ENCODE peak calls at places on chromosomes 1 and 21, in five cellular contexts. A is upper lobe of left lung, P is K562, C is HepG2, U is GM12878. Y is an unnamed sample. For H3K4me1 and H3K36me3, the result is how much of the 10 kb centered on the place peaks cover.

GRCh38 chr1:116574581-116575291 is 3.9 kb upstream of the CD58 start:
- ATAC-seq in A (no peak), C (no peak), P (peak), U (no peak), Y (no peak)

GRCh38 chr1:110672753-110673108 is 2.0 kb downstream of the KCNA3 start:
- ATAC-seq in P (no peak), A (no peak), C (no peak), U (peak), Y (no peak)

GRCh38 chr1:48123647-48124046 is 98.9 kb upstream of the SLC5A9 start:
- ATAC-seq in P (no peak), A (no peak), C (no peak), U (no peak), Y (no peak)

GRCh38 chr1:225467193-225468020 is 39.6 kb upstream of the LBR start:
- ATAC-seq in A (peak), C (no peak), U (peak), P (peak), Y (peak)

GRCh38 chr1:179599623-179600249 is 8.1 kb downstream of the TDRD5 start:
- ATAC-seq in A (no peak), U (peak), C (peak), P (peak), Y (no peak)

GRCh38 chr1:185420588-185421081 is 103.6 kb upstream of the IVNS1ABP start:
- ATAC-seq in U (no peak), C (no peak), P (no peak), A (peak), Y (no peak)

GRCh38 chr21:35086357-35086756 is 37.3 kb upstream of the RUNX1 start:
- ATAC-seq in P (no peak), U (no peak), C (no peak), A (no peak), Y (no peak)

GRCh38 chr1:11602424-11602823 is 51.8 kb downstream of the FBXO2 start:
- ATAC-seq in P (no peak), U (no peak), C (no peak), A (no peak), Y (no peak)

GRCh38 chr1:30788580-30789387 is 31.2 kb upstream of the LAPTM5 start:
- ATAC-seq in C (no peak), P (no peak), U (no peak), A (no peak), Y (no peak)

GRCh38 chr21:14901482-14901958 is 163.3 kb downstream of the NRIP1 start:
- ATAC-seq in A (no peak), C (no peak), P (no peak), U (peak), Y (no peak)

GRCh38 chr1:206554201-206554600 is 46.9 kb downstream of the RASSF5 start:
- ATAC-seq in U (no peak), P (no peak), A (no peak), C (no peak), Y (no peak)

GRCh38 chr1:46394872-46395465 is 852 bp downstream of the FAAH start:
- ATAC-seq in U (no peak), P (no peak), C (no peak), A (peak), Y (peak)

GRCh38 chr1:96060621-96061020 is 661.0 kb upstream of the PTBP2 start:
- ATAC-seq in P (no peak), C (no peak), A (no peak), U (no peak), Y (no peak)

GRCh38 chr21:41166947-41167346 is 1.0 kb upstream of the BACE2 start:
- ATAC-seq in U (no peak), A (no peak), C (no peak), P (no peak), Y (no peak)

GRCh38 chr1:238892612-238893011 is 493.8 kb upstream of the CHRM3 start:
- ATAC-seq in C (no peak), A (no peak), U (no peak), P (no peak), Y (no peak)

GRCh38 chr21:38696617-38697016 is 109.1 kb upstream of the ETS2 start:
- ATAC-seq in U (no peak), P (peak), C (no peak), A (no peak), Y (no peak)

GRCh38 chr1:50853325-50853724 is 106.7 kb downstream of the FAF1 start:
- ATAC-seq in A (no peak), P (no peak), U (no peak), C (peak), Y (no peak)

GRCh38 chr1:45953934-45954333 is 150.5 kb downstream of the MAST2 start:
- ATAC-seq in P (no peak), C (no peak), A (no peak), U (no peak), Y (peak)

GRCh38 chr1:27632387-27633297 is 2.3 kb downstream of the FGR start:
- ATAC-seq in C (no peak), A (peak), P (no peak), U (peak), Y (no peak)

GRCh38 chr1:93399781-93400180 is 48.1 kb upstream of the FNBP1L start:
- ATAC-seq in A (no peak), P (no peak), U (no peak), C (peak), Y (no peak)

GRCh38 chr1:34792868-34793727 is at the start of gene GJA4:
- ATAC-seq in A (no peak), C (no peak), P (no peak), U (no peak), Y (no peak)

DNA sequence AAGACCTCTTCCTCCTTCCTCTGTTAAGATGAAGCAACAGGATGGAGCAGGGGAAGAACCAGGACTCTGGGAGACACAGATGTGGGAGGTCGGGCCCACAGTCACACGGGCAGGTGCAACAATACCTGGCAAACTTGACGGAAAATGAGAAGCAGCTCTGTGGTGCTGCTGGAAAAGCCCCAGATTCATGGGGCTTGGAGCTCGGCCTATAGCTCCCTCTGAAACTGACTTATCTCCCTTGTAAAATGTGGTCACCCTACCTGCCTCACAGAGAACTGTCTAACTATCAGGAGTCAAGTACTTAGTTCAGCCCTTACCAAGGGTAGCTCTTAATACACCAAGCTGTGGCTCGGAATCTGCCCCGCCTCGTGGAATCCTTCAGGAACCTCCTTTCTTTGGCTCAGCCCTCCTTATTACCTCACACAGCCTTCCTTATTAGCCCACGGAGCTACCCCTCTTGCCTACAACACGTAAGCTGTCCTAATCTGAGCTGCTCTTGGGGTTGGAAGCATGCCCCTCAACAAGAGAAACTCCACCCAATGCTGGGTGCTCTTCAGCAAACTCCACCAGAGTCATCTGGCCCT is 68.8 kb downstream of the MRPL37 start:
- ATAC-seq in P (no peak), C (no peak), U (no peak), A (no peak), Y (peak)
- H3K4me1 ChIP-seq in P (under half), C (under half), U (under half), A (under half), Y (under half)

DNA sequence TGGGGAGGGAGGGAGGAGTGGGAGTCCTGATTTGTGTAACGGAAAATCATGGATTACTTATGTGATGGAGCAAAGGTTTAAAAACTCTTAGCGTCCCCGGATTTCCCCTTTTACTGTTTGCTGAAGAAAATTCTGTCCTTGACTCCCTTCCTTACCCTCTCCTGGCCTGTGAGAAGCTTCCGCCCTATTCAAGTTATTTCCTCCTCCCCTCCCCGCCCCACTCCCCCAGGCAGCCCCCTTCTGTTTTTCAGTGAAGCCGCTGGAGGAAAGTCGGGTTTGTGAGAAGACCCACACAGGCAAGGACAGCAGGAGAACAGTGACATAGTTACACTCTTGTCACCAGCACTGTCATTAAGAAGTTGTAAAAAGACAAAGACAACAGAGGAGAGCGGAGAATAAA is 6.5 kb upstream of the NBPF11 start:
- ATAC-seq in C (no peak), A (no peak), P (no peak), U (no peak), Y (no peak)
- TF ChIP-seq EP300 in C (no peak), A (no peak), P (no peak), U (no peak), Y (no peak)

GRCh38 chr21:44901391-44902074 is 19.2 kb downstream of the ITGB2 start:
- ATAC-seq in U (no peak), C (no peak), P (no peak), A (no peak), Y (no peak)
- H3K36me3 ChIP-seq in U (half or more), C (under half), P (under half), A (under half), Y (under half)

DNA sequence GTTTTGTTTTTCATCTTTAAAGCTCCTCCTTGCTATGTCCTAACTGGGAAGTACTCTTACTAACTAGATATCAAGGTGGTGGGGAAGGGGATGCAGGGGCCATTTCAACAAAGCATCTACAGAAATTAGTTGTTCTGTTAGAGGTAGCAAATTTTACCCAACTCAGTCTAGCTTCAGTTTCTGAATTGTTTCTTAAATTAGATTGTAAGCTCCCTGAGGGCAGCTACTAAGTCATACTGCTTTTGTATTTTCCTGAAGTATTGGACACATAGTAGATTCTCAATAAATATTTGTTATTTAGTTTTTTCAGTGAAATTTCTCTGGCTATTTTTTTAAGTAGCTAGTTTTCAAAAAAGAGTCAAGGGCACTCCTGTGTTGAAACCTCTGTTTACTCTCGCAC is 1.8 kb downstream of the UBAP2L start:
- ATAC-seq in P (no peak), C (no peak), A (no peak), U (no peak), Y (no peak)
- H3K4me1 ChIP-seq in P (under half), C (half or more), A (half or more), U (under half), Y (half or more)

GRCh38 chr1:160169553-160170399 is 18.4 kb downstream of the ATP1A4 start:
- ATAC-seq in A (no peak), U (peak), C (peak), P (no peak), Y (no peak)
- TF ChIP-seq EP300 in A (no peak), U (no peak), C (no peak), P (no peak), Y (no peak)